ENCODE peak calls at places on chromosomes 5 and 9, in six cellular contexts. F is IMR-90, X is psoas muscle, J is astrocyte, G is esophagus squamous epithelium, T is neuronal stem cell. R is an unnamed sample.

GRCh38 chr5:153157156-153157555 is 333.3 kb upstream of the GRIA1 start:
- DNase-seq in G (no peak), T (no peak), J (peak; percentile 78), F (no peak), X (no peak), R (no peak)

GRCh38 chr9:91905958-91906585 is 44.0 kb downstream of the ROR2 start:
- DNase-seq in F (no peak), J (no peak), G (no peak), T (no peak), X (no peak), R (no peak)

GRCh38 chr5:11177993-11178711 is 417.1 kb upstream of the DAP start:
- DNase-seq in G (no peak), J (peak; percentile 7), F (no peak), T (no peak), X (no peak), R (no peak)

GRCh38 chr9:136974834-136975535 is 2.3 kb upstream of the PTGDS start:
- DNase-seq in G (no peak), J (no peak), X (no peak), F (no peak), T (no peak), R (no peak)

GRCh38 chr5:54681036-54681435 is 163.5 kb downstream of the SNX18 start:
- DNase-seq in G (no peak), J (no peak), F (no peak), X (no peak), T (no peak), R (no peak)

GRCh38 chr9:27053369-27054057 is 48.0 kb upstream of the LRRC19 start:
- DNase-seq in T (no peak), J (peak; percentile 27), X (no peak), F (peak; percentile 34), G (no peak), R (no peak)

GRCh38 chr9:69824497-69825252 is 4.1 kb downstream of the CFAP95 start:
- DNase-seq in J (no peak), X (no peak), G (no peak), T (no peak), F (no peak), R (no peak)

GRCh38 chr5:36147681-36148080 is 4.0 kb downstream of the LMBRD2 start:
- DNase-seq in F (peak; percentile 7), G (no peak), J (no peak), T (no peak), X (no peak), R (no peak)

GRCh38 chr9:127974769-127975261 is 6.0 kb downstream of the EEIG1 start:
- DNase-seq in X (peak; percentile 77), F (no peak), G (no peak), J (no peak), T (no peak), R (no peak)

GRCh38 chr5:127830157-127830556 is 127.0 kb downstream of the CCDC192 start:
- DNase-seq in X (no peak), F (peak; percentile 63), T (no peak), J (peak; percentile 55), G (no peak), R (no peak)

GRCh38 chr5:73938280-73938937 is 312.4 kb downstream of the ARHGEF28 start:
- DNase-seq in J (peak; percentile 99), T (no peak), X (no peak), G (no peak), F (peak; percentile 96), R (peak; percentile 80)

GRCh38 chr9:38046669-38047300 is 22.2 kb downstream of the SHB start:
- DNase-seq in F (peak; percentile 69), J (peak; percentile 86), G (no peak), X (no peak), T (no peak), R (no peak)

GRCh38 chr9:38042626-38043359 is 26.2 kb downstream of the SHB start:
- DNase-seq in F (no peak), X (no peak), T (no peak), G (no peak), J (no peak), R (no peak)

GRCh38 chr9:38047301-38048251 is 21.5 kb downstream of the SHB start:
- DNase-seq in J (peak; percentile 97), X (peak; percentile 61), G (no peak), F (peak; percentile 95), T (no peak), R (peak; percentile 72)

GRCh38 chr9:38043931-38044623 is 24.9 kb downstream of the SHB start:
- DNase-seq in X (no peak), T (no peak), F (no peak), G (no peak), J (no peak), R (no peak)

GRCh38 chr9:38044706-38045105 is 24.3 kb downstream of the SHB start:
- DNase-seq in F (no peak), X (no peak), G (no peak), J (no peak), T (no peak), R (no peak)
- H3K27ac ChIP-seq in F (no peak overlapping the region), X (no peak overlapping the region), G (peak overlapping the region; percentile 68), J (no peak overlapping the region), T (no peak overlapping the region), R (no peak overlapping the region)

DNA sequence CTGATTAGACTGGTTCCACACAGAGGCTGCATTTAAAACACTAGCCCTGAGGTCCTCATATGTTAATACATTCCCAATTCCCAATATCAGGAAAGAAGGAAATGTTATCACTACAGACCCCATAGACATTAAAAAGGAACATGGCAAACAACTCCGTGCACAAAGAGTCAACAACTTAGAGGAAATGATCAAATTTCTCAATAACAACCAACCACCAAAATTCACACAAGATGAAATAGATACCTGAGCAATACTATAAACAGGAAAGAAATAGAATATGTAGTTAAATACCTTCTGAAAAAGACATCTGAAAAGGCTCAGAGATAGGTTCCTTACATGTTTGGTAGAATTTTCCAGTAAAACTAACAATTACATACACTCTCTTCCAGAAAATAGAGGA is 28.9 kb downstream of the SEMA4D start:
- DNase-seq in F (no peak), T (no peak), J (no peak), X (no peak), G (no peak), R (no peak)
- H3K4me3 ChIP-seq in F (no peak overlapping the region), T (no peak overlapping the region), J (no peak overlapping the region), X (no peak overlapping the region), G (no peak overlapping the region), R (no peak overlapping the region)

GRCh38 chr5:176381423-176381822 is 7.0 kb downstream of the NOP16 start:
- DNase-seq in T (no peak), F (peak; percentile 15), X (peak; percentile 70), J (no peak), G (no peak), R (no peak)
- H3K27ac ChIP-seq in T (no peak overlapping the region), F (no peak overlapping the region), X (peak overlapping the region; percentile 93), J (no peak overlapping the region), G (peak overlapping the region; percentile 24), R (no peak overlapping the region)

GRCh38 chr5:88682797-88683496 is 200.0 kb downstream of the MEF2C start:
- DNase-seq in F (no peak), G (no peak), T (no peak), X (no peak), J (no peak), R (no peak)

GRCh38 chr5:88681402-88681801 is 201.6 kb downstream of the MEF2C start:
- DNase-seq in J (no peak), X (no peak), G (no peak), F (no peak), T (no peak), R (no peak)

GRCh38 chr5:88686077-88686541 is 196.9 kb downstream of the MEF2C start:
- DNase-seq in F (no peak), J (no peak), G (no peak), T (no peak), X (no peak), R (no peak)

GRCh38 chr5:88684136-88684500 is 198.9 kb downstream of the MEF2C start:
- DNase-seq in G (no peak), X (no peak), T (no peak), F (no peak), J (no peak), R (no peak)

GRCh38 chr5:88683506-88684135 is 199.4 kb downstream of the MEF2C start:
- DNase-seq in X (no peak), G (no peak), J (peak; percentile 85), T (no peak), F (no peak), R (no peak)
- H3K4me3 ChIP-seq in X (no peak overlapping the region), G (no peak overlapping the region), J (peak overlapping the region; percentile 60), T (no peak overlapping the region), F (no peak overlapping the region), R (no peak overlapping the region)

GRCh38 chr5:124402144-124402581 is 344.3 kb downstream of the ZNF608 start:
- DNase-seq in X (no peak), J (peak; percentile 65), T (no peak), F (peak; percentile 45), G (no peak), R (no peak)
- H3K27ac ChIP-seq in X (no peak overlapping the region), J (no peak overlapping the region), T (no peak overlapping the region), F (no peak overlapping the region), G (peak overlapping the region; percentile 70), R (no peak overlapping the region)

GRCh38 chr9:631596-631995 is 209.9 kb upstream of the DMRT1 start:
- DNase-seq in F (peak; percentile 44), T (no peak), X (no peak), G (no peak), J (peak; percentile 73), R (no peak)
- H3K4me3 ChIP-seq in F (no peak overlapping the region), T (no peak overlapping the region), X (no peak overlapping the region), G (no peak overlapping the region), J (no peak overlapping the region), R (no peak overlapping the region)